ENCODE peak calls at places on chromosomes 5 and 9, in five cellular contexts. U is neural crest cell, C is epithelial cell of prostate, E is HT1080, Y is substantia nigra. S is an unnamed sample.

GRCh38 chr5:139676951-139677367 is 28.8 kb downstream of the CXXC5 start:
- DNase-seq in U (peak; percentile 69), C (no peak), E (no peak), Y (peak; percentile 87), S (no peak)

GRCh38 chr9:77177894-77178794 is 810 bp downstream of the VPS13A start:
- DNase-seq in U (peak; percentile 36), C (no peak), E (peak; percentile 34), Y (peak; percentile 36), S (peak; percentile 45)

GRCh38 chr9:21455320-21455719 is 15.1 kb downstream of the IFNA1 start:
- DNase-seq in U (no peak), C (no peak), E (peak; percentile 31), Y (no peak), S (peak; percentile 6)

GRCh38 chr5:56908942-56909293 is 478 bp upstream of the SETD9 start:
- DNase-seq in U (no peak), C (no peak), E (no peak), Y (no peak), S (peak; percentile 33)

GRCh38 chr9:114538241-114538640 is 33.0 kb upstream of the WHRN start:
- DNase-seq in U (no peak), C (no peak), E (peak; percentile 40), Y (no peak), S (no peak)

GRCh38 chr9:4235951-4236804 is 63.7 kb downstream of the GLIS3 start:
- DNase-seq in U (no peak), C (peak; percentile 33), E (peak; percentile 87), Y (no peak), S (peak; percentile 26)

GRCh38 chr5:150670275-150670960 is 9.4 kb downstream of the MYOZ3 start:
- DNase-seq in U (no peak), C (no peak), E (no peak), Y (no peak), S (no peak)

GRCh38 chr9:38439291-38439915 is 15.1 kb upstream of the IGFBPL1 start:
- DNase-seq in U (no peak), C (no peak), E (no peak), Y (no peak), S (no peak)

GRCh38 chr5:29040404-29040803 is 2002.0 kb upstream of the CDH9 start:
- DNase-seq in U (no peak), C (no peak), E (no peak), Y (no peak), S (no peak)

GRCh38 chr9:105842023-105842644 is 147.8 kb downstream of the TMEM38B start:
- DNase-seq in U (peak; percentile 40), C (no peak), E (peak; percentile 43), Y (no peak), S (peak; percentile 20)

GRCh38 chr9:15967068-15967467 is 414.2 kb downstream of the CCDC171 start:
- DNase-seq in U (no peak), C (no peak), E (no peak), Y (no peak), S (no peak)

GRCh38 chr9:91047993-91048607 is 246.5 kb downstream of the SYK start:
- DNase-seq in U (no peak), C (no peak), E (peak; percentile 87), Y (no peak), S (no peak)

S was measured in HuH-7.